ENCODE peak calls at places on chromosomes 13 and 19, in five cellular contexts. O is MCF 10A; R is foreskin keratinocyte; H is stimulated activated CD8-positive, alpha-beta memory T cell treated with anti-CD3 and anti-CD28 coated beads, Interleukin-2, amount 100 ng/mL, for 48 hours; Y is T-helper 2 cell. D is an unnamed sample.

GRCh38 chr19:43901395-43902390 is 33.4 kb downstream of the ZNF45 start:
- DNase-seq in Y (peak), R (peak), H (peak), O (peak), D (peak)

GRCh38 chr19:15357906-15358305 is 21.7 kb downstream of the AKAP8 start:
- DNase-seq in O (no peak), Y (no peak), H (no peak), R (no peak), D (no peak)

GRCh38 chr19:45498411-45499195 is at the start of gene PPM1N:
- DNase-seq in H (no peak), R (no peak), Y (peak), O (no peak), D (no peak)

GRCh38 chr19:55597493-55597892 is 1.8 kb downstream of the FIZ1 start:
- DNase-seq in R (no peak), Y (no peak), O (no peak), H (no peak), D (no peak)

GRCh38 chr13:53216767-53217166 is 188.2 kb downstream of the OLFM4 start:
- DNase-seq in Y (no peak), R (no peak), H (no peak), O (no peak), D (no peak)

GRCh38 chr13:114012141-114012540 is 38.3 kb upstream of the C13orf46 start:
- DNase-seq in R (no peak), H (no peak), Y (no peak), O (no peak), D (no peak)

GRCh38 chr13:75533866-75534265 is 3.8 kb downstream of the COMMD6 start:
- DNase-seq in O (no peak), R (no peak), Y (no peak), H (no peak), D (no peak)

GRCh38 chr13:93758575-93758974 is 532.0 kb downstream of the GPC6 start:
- DNase-seq in O (no peak), Y (no peak), H (no peak), R (no peak), D (no peak)

GRCh38 chr19:1470864-1471513 is 8.0 kb downstream of the C19orf25 start:
- DNase-seq in O (peak), Y (no peak), R (no peak), H (no peak), D (no peak)

GRCh38 chr13:105804561-105805190 is 730.8 kb downstream of the EFNB2 start:
- DNase-seq in R (peak), O (peak), H (no peak), Y (no peak), D (no peak)

D was measured in 8988T.